ENCODE peak calls at places on chromosome 16, in seven cellular contexts. J is neural progenitor cell; L is KBM-7; M is H54; F is left ventricle myocardium superior; E is upper lobe of right lung; S is activated CD4-positive, alpha-beta T cell treated with anti-CD3 and anti-CD28 coated beads for 4 hours. K is an unnamed sample.

GRCh38 chr16:14244344-14245010 is 173.4 kb downstream of the MRTFB start:
- DNase-seq in F (no peak), J (no peak), L (no peak), M (no peak), S (no peak), E (no peak), K (no peak)

GRCh38 chr16:20931066-20931465 is 30.5 kb downstream of the LYRM1 start:
- DNase-seq in S (no peak), F (no peak), L (no peak), M (no peak), E (no peak), J (no peak), K (no peak)

GRCh38 chr16:88922114-88922825 is 54.7 kb downstream of the CBFA2T3 start:
- DNase-seq in M (peak; percentile 91), F (peak; percentile 91), S (no peak), J (peak; percentile 54), L (peak; percentile 44), E (peak; percentile 82), K (peak; percentile 45)

GRCh38 chr16:85137323-85138072 is 25.2 kb upstream of the CIBAR2 start:
- DNase-seq in M (peak; percentile 86), L (no peak), F (peak; percentile 97), J (peak; percentile 25), E (peak; percentile 96), S (no peak), K (no peak)

GRCh38 chr16:23324727-23325126 is 22.6 kb downstream of the SCNN1B start:
- DNase-seq in L (no peak), S (no peak), F (peak; percentile 68), M (no peak), E (peak; percentile 89), J (no peak), K (no peak)

GRCh38 chr16:4371481-4372314 is at the start of gene VASN:
- DNase-seq in F (peak; percentile 91), L (no peak), S (peak; percentile 73), J (peak; percentile 90), M (peak; percentile 83), E (peak; percentile 91), K (no peak)

GRCh38 chr16:75238132-75238852 is 13.1 kb downstream of the BCAR1 start:
- DNase-seq in S (no peak), L (no peak), E (peak; percentile 79), J (peak; percentile 46), F (peak; percentile 88), M (no peak), K (no peak)

GRCh38 chr16:53083123-53083522 is 28.3 kb downstream of the CHD9 start:
- DNase-seq in M (no peak), L (no peak), F (no peak), S (no peak), J (no peak), E (no peak), K (no peak)

GRCh38 chr16:26070595-26071170 is 378.9 kb downstream of the HS3ST4 start:
- DNase-seq in F (no peak), J (no peak), M (no peak), E (no peak), L (no peak), S (no peak), K (no peak)

GRCh38 chr16:54750249-54750648 is 180.4 kb upstream of the IRX5 start:
- DNase-seq in M (no peak), L (peak; percentile 1), S (no peak), E (no peak), F (no peak), J (no peak), K (no peak)

GRCh38 chr16:69039333-69039941 is 66.0 kb upstream of the HAS3 start:
- DNase-seq in J (no peak), L (no peak), M (no peak), E (no peak), S (no peak), F (no peak), K (peak; percentile 44)

K was measured in pulmonary artery endothelial cell.